ENCODE peak calls at places on chromosome 16, in eight cellular contexts. R is A549; D is CD4-positive, alpha-beta memory T cell; M is ascending aorta; J is body of pancreas; C is neural progenitor cell; G is SK-N-SH; S is esophagus squamous epithelium. X is an unnamed sample.

GRCh38 chr16:67451704-67452435 is 20.9 kb downstream of the HSD11B2 start:
- DNase-seq in R (peak; percentile 50), D (no peak), M (no peak), J (peak; percentile 63), C (no peak), G (no peak), S (no peak), X (no peak)

GRCh38 chr16:71726491-71727319 is 2.2 kb upstream of the PHLPP2 start:
- DNase-seq in R (no peak), D (no peak), M (no peak), J (no peak), C (no peak), G (no peak), S (no peak), X (no peak)

GRCh38 chr16:931171-931570 is 39.6 kb downstream of the LMF1 start:
- DNase-seq in R (no peak), D (no peak), M (no peak), J (no peak), C (peak; percentile 0), G (no peak), S (no peak), X (no peak)

GRCh38 chr16:66489818-66490217 is 60.1 kb downstream of the TK2 start:
- DNase-seq in R (no peak), D (no peak), M (peak; percentile 52), J (peak; percentile 7), C (no peak), G (no peak), S (no peak), X (no peak)

GRCh38 chr16:63904930-63905329 is 1216.9 kb downstream of the CDH11 start:
- DNase-seq in R (no peak), D (no peak), M (no peak), J (no peak), C (no peak), G (no peak), S (no peak), X (no peak)

GRCh38 chr16:87602821-87603683 is 744 bp downstream of the JPH3 start:
- DNase-seq in R (peak; percentile 23), D (no peak), M (no peak), J (no peak), C (peak; percentile 87), G (peak; percentile 83), S (no peak), X (no peak)

GRCh38 chr16:68408428-68408827 is 39.9 kb downstream of the SMPD3 start:
- DNase-seq in R (no peak), D (no peak), M (no peak), J (no peak), C (no peak), G (no peak), S (no peak), X (no peak)

GRCh38 chr16:17305694-17306093 is 165.1 kb downstream of the XYLT1 start:
- DNase-seq in R (no peak), D (no peak), M (no peak), J (no peak), C (no peak), G (no peak), S (no peak), X (no peak)

GRCh38 chr16:49625311-49626035 is 230.4 kb downstream of the ZNF423 start:
- DNase-seq in R (no peak), D (no peak), M (no peak), J (no peak), C (no peak), G (no peak), S (no peak), X (no peak)

GRCh38 chr16:65728172-65728571 is 606.3 kb upstream of the CDH11 start:
- DNase-seq in R (no peak), D (no peak), M (no peak), J (no peak), C (peak; percentile 90), G (no peak), S (no peak), X (no peak)

GRCh38 chr16:82425661-82426060 is 201.1 kb upstream of the CDH13 start:
- DNase-seq in R (no peak), D (no peak), M (no peak), J (no peak), C (no peak), G (no peak), S (no peak), X (no peak)

GRCh38 chr16:49485663-49486062 is 112.1 kb downstream of the C16orf78 start:
- DNase-seq in R (no peak), D (no peak), M (peak; percentile 41), J (no peak), C (no peak), G (no peak), S (no peak), X (no peak)

GRCh38 chr16:88558457-88559442 is 11.5 kb upstream of the ZC3H18 start:
- DNase-seq in R (peak; percentile 83), D (no peak), M (no peak), J (peak; percentile 87), C (peak; percentile 64), G (peak; percentile 86), S (no peak), X (peak; percentile 75)

GRCh38 chr16:15811778-15812750 is 44.8 kb downstream of the MYH11 start:
- DNase-seq in R (peak; percentile 69), D (no peak), M (peak; percentile 91), J (peak; percentile 21), C (peak; percentile 58), G (no peak), S (no peak), X (peak; percentile 4)

DNA sequence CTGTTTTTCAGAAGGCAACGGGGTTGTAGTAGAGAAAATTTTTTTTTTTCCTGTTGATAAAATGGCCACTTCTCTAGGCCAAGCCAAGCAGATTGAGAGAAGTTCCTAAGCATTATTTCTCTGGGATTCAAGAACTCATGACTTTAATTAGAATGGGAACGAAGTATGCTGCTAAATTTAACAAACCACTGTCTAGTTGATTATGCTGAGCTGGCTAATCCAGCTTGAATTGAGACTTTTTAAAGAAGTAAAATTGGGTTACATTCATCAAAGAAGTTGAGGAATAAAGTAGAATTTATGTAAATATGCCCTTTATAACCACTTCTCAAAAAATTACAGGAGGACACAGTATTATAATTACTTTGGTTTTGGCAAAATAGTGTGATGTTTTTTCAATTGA is 83.1 kb downstream of the SYCE1L start:
- DNase-seq in R (no peak), D (no peak), M (no peak), J (no peak), C (no peak), G (no peak), S (no peak), X (no peak)
- H3K4me1 ChIP-seq in R (no peaks in the 10 kb centered on the region), D (no peaks in the 10 kb centered on the region), M (no peaks in the 10 kb centered on the region), J (no peaks in the 10 kb centered on the region), C (no peaks in the 10 kb centered on the region), G (no peaks in the 10 kb centered on the region), S (no peaks in the 10 kb centered on the region), X (no peaks in the 10 kb centered on the region)

GRCh38 chr16:8889893-8890548 is 7.9 kb downstream of the LITAFD start:
- DNase-seq in R (no peak), D (no peak), M (no peak), J (no peak), C (no peak), G (no peak), S (no peak), X (no peak)
- H3K4me1 ChIP-seq in R (peaks cover 13% of the 10 kb centered on the region), D (peaks cover 14% of the 10 kb centered on the region), M (no peaks in the 10 kb centered on the region), J (peaks cover 14% of the 10 kb centered on the region), C (peaks cover 8% of the 10 kb centered on the region), G (peaks cover 9% of the 10 kb centered on the region), S (peaks cover 42% of the 10 kb centered on the region), X (peaks cover 1% of the 10 kb centered on the region)

DNA sequence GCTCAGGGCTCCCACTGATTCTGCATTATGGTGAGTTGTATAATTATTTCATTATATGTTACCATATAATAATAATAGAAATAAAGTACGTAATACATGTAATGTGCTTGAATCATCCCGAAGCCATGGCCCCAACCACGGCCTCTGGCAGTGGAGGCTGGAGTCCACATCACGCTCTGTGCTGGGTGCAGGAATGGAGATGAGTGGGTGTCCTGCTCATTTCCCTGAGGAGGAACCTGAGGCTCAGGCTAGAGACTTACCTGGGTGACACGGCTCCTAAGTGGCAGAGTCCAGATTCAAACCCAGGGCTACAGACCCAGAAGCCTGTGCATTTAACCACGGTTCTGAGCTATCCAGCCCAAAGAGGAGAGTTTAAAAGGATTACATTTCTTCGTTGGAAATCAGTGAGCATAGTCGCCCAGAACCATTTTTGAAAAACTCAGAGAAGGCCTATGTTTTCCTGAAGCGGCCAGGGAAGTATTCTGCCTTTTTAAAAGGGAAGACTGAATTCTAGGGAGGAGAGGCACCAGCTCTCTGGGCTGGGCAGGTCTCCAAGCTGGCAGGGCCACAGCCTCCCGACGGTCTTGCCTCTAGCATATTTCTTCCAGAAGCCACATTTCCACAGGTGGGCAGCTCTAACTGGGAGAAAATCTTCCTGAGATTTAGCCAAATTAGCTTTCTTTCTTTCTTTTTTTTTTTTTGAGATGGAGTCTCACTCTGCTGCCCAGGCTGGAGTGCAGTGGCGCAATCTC is 6.7 kb downstream of the IL4R start:
- DNase-seq in R (no peak), D (no peak), M (no peak), J (peak; percentile 3), C (no peak), G (no peak), S (no peak), X (no peak)
- H3K4me1 ChIP-seq in R (peaks cover 36% of the 10 kb centered on the region), D (peaks cover 91% of the 10 kb centered on the region), M (peaks cover 7% of the 10 kb centered on the region), J (peaks cover 61% of the 10 kb centered on the region), C (peaks cover under 1% of the 10 kb centered on the region), G (peaks cover 3% of the 10 kb centered on the region), S (peaks cover 100% of the 10 kb centered on the region), X (peaks cover 21% of the 10 kb centered on the region)

GRCh38 chr16:23500212-23500865 is 10.0 kb downstream of the GGA2 start:
- DNase-seq in R (no peak), D (no peak), M (no peak), J (peak; percentile 33), C (no peak), G (no peak), S (no peak), X (no peak)
- H3K4me1 ChIP-seq in R (peaks cover 29% of the 10 kb centered on the region), D (peaks cover 67% of the 10 kb centered on the region), M (peaks cover 6% of the 10 kb centered on the region), J (peaks cover 97% of the 10 kb centered on the region), C (peaks cover 29% of the 10 kb centered on the region), G (peaks cover 17% of the 10 kb centered on the region), S (peaks cover 99% of the 10 kb centered on the region), X (peaks cover 28% of the 10 kb centered on the region)

GRCh38 chr16:11734025-11734652 is 8.5 kb downstream of the TXNDC11 start:
- DNase-seq in R (no peak), D (no peak), M (no peak), J (no peak), C (no peak), G (no peak), S (no peak), X (no peak)
- H3K4me1 ChIP-seq in R (peaks cover 10% of the 10 kb centered on the region), D (peaks cover 46% of the 10 kb centered on the region), M (no peaks in the 10 kb centered on the region), J (peaks cover 89% of the 10 kb centered on the region), C (no peaks in the 10 kb centered on the region), G (no peaks in the 10 kb centered on the region), S (peaks cover 32% of the 10 kb centered on the region), X (peaks cover 44% of the 10 kb centered on the region)

DNA sequence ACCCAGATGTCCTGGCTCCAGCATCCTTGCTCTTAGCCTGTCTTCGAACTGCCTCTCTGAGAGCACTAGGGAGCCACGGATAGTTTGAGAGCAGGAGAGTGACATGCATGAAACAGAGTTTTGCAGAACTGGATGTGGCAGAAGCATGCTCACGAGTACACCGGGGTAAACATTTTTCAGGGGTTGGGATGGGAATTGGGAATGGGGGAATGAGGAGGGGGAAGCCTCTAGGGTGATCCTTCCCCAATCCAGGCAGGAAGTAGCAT is 34.2 kb upstream of the CIBAR2 start:
- DNase-seq in R (no peak), D (no peak), M (no peak), J (no peak), C (no peak), G (no peak), S (no peak), X (no peak)
- H3K4me1 ChIP-seq in R (peaks cover 11% of the 10 kb centered on the region), D (no peaks in the 10 kb centered on the region), M (peaks cover 14% of the 10 kb centered on the region), J (peaks cover 7% of the 10 kb centered on the region), C (peaks cover 8% of the 10 kb centered on the region), G (peaks cover 5% of the 10 kb centered on the region), S (peaks cover 56% of the 10 kb centered on the region), X (peaks cover under 1% of the 10 kb centered on the region)

GRCh38 chr16:14106457-14106856 is 35.3 kb downstream of the MRTFB start:
- DNase-seq in R (peak; percentile 6), D (no peak), M (no peak), J (no peak), C (no peak), G (no peak), S (no peak), X (no peak)
- H3K4me1 ChIP-seq in R (peaks cover 59% of the 10 kb centered on the region), D (peaks cover 5% of the 10 kb centered on the region), M (no peaks in the 10 kb centered on the region), J (peaks cover 63% of the 10 kb centered on the region), C (peaks cover 16% of the 10 kb centered on the region), G (no peaks in the 10 kb centered on the region), S (peaks cover 86% of the 10 kb centered on the region), X (peaks cover 13% of the 10 kb centered on the region)